ENCODE peak calls at places on chromosomes 5 and 9, in eight cellular contexts. K is left lung, C is pancreas, E is suprapubic skin, O is brain microvascular endothelial cell, I is endodermal cell, R is psoas muscle, B is dorsolateral prefrontal cortex. H is an unnamed sample.

GRCh38 chr5:123670981-123671557 is 159.1 kb downstream of the CSNK1G3 start:
- DNase-seq in C (peak; percentile 42), E (no peak), R (no peak), I (peak; percentile 73), O (peak; percentile 46), K (no peak), B (peak; percentile 35), H (peak; percentile 7)

GRCh38 chr9:107971241-107971640 is 481.7 kb upstream of the KLF4 start:
- DNase-seq in E (no peak), R (no peak), O (no peak), K (no peak), I (no peak), B (no peak), C (no peak), H (no peak)

GRCh38 chr5:76818844-76819831 is at the start of gene F2RL1:
- DNase-seq in R (peak; percentile 47), C (peak; percentile 91), O (peak; percentile 88), I (peak; percentile 98), B (no peak), K (peak; percentile 94), E (peak; percentile 79), H (no peak)

GRCh38 chr9:93057703-93058356 is 671 bp upstream of the SUSD3 start:
- DNase-seq in I (peak; percentile 64), B (no peak), R (no peak), O (no peak), K (peak; percentile 57), C (no peak), E (no peak), H (no peak)

GRCh38 chr5:142248853-142249462 is 75.9 kb downstream of the SPRY4 start:
- DNase-seq in C (no peak), O (no peak), K (peak; percentile 78), E (no peak), B (no peak), R (peak; percentile 68), I (peak; percentile 78), H (no peak)

GRCh38 chr5:16787278-16787677 is 148.8 kb downstream of the MYO10 start:
- DNase-seq in I (no peak), C (no peak), O (no peak), B (no peak), E (no peak), K (no peak), R (no peak), H (no peak)

GRCh38 chr5:103624035-103624461 is 61.5 kb upstream of the NUDT12 start:
- DNase-seq in R (no peak), I (no peak), K (no peak), C (no peak), B (no peak), O (peak; percentile 60), E (no peak), H (peak; percentile 55)

GRCh38 chr9:75754090-75754489 is 136.4 kb upstream of the PCSK5 start:
- DNase-seq in C (no peak), I (no peak), R (no peak), B (no peak), O (no peak), K (no peak), E (no peak), H (no peak)

GRCh38 chr9:108182270-108182669 is 673.5 kb downstream of the ACTL7B start:
- DNase-seq in I (no peak), O (no peak), K (no peak), E (no peak), B (no peak), R (no peak), C (no peak), H (no peak)

GRCh38 chr5:74013222-74013621 is 387.2 kb downstream of the ARHGEF28 start:
- DNase-seq in K (no peak), B (no peak), C (no peak), E (no peak), I (no peak), R (no peak), O (no peak), H (no peak)

GRCh38 chr5:72328172-72328571 is 8.0 kb downstream of the PTCD2 start:
- DNase-seq in K (no peak), O (no peak), I (no peak), R (peak; percentile 77), B (peak; percentile 80), C (no peak), E (no peak), H (no peak)

GRCh38 chr9:34185778-34186551 is 7.1 kb downstream of the UBAP1 start:
- DNase-seq in C (no peak), O (peak; percentile 77), K (no peak), R (no peak), I (no peak), E (no peak), B (no peak), H (peak; percentile 45)

GRCh38 chr5:148687427-148687826 is 33.1 kb upstream of the HTR4 start:
- DNase-seq in C (no peak), B (no peak), R (no peak), O (peak; percentile 36), I (peak; percentile 81), K (no peak), E (no peak), H (no peak)
- TF ChIP-seq CTCF in C (no peak), B (no peak), R (no peak), O (peak; percentile 67), I (peak; percentile 91), K (no peak), E (no peak), H (peak; percentile 36)

DNA sequence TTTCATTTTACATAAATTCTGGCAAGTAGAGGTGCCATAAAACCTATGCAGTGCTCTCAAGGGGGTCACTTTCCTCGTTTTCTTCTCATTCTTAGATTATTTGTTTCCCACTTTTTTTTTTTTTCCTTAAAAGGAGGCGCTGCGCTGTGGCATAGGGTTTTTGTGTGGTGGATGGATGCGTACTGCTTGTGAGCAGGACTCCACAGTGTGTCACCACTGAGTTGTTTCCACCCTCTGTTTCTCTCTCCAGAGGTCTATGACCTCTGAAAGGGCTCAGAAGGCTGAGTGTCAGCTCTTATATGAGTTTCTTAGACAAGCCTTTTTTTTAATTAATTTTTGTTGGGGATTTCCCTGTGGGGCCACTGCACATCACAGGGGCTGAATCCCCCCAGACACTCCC is 13.6 kb upstream of the CLTB start:
- DNase-seq in K (no peak), O (no peak), C (no peak), B (no peak), I (no peak), E (no peak), R (no peak), H (no peak)
- H3K27ac ChIP-seq in K (no peak overlapping the region), O (no peak overlapping the region), C (no peak overlapping the region), B (no peak overlapping the region), I (no peak overlapping the region), E (no peak overlapping the region), R (no peak overlapping the region), H (no peak overlapping the region)

GRCh38 chr5:78112931-78113330 is 181.6 kb downstream of the AP3B1 start:
- DNase-seq in I (no peak), K (peak; percentile 59), B (no peak), R (no peak), E (no peak), C (no peak), O (no peak), H (no peak)
- H3K4me3 ChIP-seq in I (no peak overlapping the region), K (no peak overlapping the region), B (no peak overlapping the region), R (no peak overlapping the region), E (no peak overlapping the region), C (no peak overlapping the region), O (no peak overlapping the region), H (no peak overlapping the region)

GRCh38 chr9:122832194-122832593 is 3.8 kb upstream of the PDCL start:
- DNase-seq in I (no peak), O (no peak), B (no peak), R (no peak), C (no peak), K (no peak), E (no peak), H (no peak)

GRCh38 chr9:122837266-122837850 is 9.0 kb upstream of the PDCL start:
- DNase-seq in B (no peak), C (no peak), R (no peak), E (no peak), O (no peak), K (no peak), I (no peak), H (no peak)

DNA sequence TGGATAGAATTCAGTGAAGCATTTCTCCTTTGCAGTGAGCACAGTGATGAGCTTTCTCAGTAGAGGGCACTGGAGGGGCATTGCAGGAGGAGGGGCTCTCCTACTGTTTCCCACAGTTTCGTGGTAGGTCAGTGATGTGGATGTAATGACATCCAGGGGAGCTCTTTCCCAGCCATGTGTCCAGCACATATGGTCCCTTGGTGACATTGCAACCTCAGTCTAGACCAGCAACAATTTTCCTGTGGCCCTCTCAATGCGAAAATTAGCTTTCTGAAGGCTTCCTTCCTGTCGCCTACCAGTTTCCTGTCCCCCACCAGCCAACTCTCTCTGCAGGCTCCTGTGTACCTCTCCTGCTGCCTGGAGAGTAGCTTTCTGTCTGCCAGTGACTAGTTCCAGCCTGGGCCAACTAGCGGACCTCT is 6.9 kb upstream of the PDCL start:
- DNase-seq in C (no peak), I (peak; percentile 66), O (no peak), B (peak; percentile 80), K (no peak), R (no peak), E (no peak), H (no peak)
- TF ChIP-seq CTCF in C (no peak), I (peak; percentile 59), O (peak; percentile 26), B (no peak), K (no peak), R (no peak), E (no peak), H (peak; percentile 15)

GRCh38 chr5:68240196-68240595 is 24.6 kb downstream of the PIK3R1 start:
- DNase-seq in O (no peak), C (no peak), I (no peak), R (no peak), B (no peak), K (no peak), E (no peak), H (no peak)

GRCh38 chr5:68243681-68244080 is 28.1 kb downstream of the PIK3R1 start:
- DNase-seq in I (no peak), E (no peak), R (no peak), B (no peak), O (no peak), K (no peak), C (no peak), H (no peak)

GRCh38 chr5:68240771-68241170 is 25.2 kb downstream of the PIK3R1 start:
- DNase-seq in O (no peak), E (no peak), K (no peak), C (no peak), B (no peak), I (no peak), R (no peak), H (no peak)

GRCh38 chr5:68243251-68243650 is 27.7 kb downstream of the PIK3R1 start:
- DNase-seq in O (no peak), E (no peak), B (no peak), C (no peak), K (no peak), I (no peak), R (no peak), H (no peak)

DNA sequence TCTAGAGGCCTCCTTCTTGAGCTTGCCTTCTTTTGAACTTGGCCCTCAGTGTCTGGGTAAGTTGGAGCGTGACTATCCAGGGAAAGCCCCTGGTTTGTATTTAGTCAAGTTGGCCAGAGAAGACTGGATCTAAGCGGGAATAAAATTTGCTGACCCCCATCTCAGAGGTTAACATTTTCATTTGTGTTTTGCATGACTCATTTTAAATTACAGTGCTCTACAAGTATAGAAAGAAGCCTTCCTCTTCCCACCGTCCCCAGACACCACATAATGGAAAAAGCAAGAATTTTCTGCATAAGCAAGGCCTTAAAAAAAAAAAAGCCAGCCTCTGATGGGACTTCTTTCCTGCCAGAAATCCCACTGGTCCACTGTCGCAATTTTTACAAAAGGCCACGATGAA is 27.2 kb downstream of the PIK3R1 start:
- DNase-seq in K (no peak), I (no peak), E (no peak), B (no peak), R (no peak), C (no peak), O (peak; percentile 61), H (no peak)
- H3K27ac ChIP-seq in K (peak overlapping the region; percentile 49), I (no peak overlapping the region), E (no peak overlapping the region), B (no peak overlapping the region), R (peak overlapping the region; percentile 58), C (no peak overlapping the region), O (peak overlapping the region; percentile 53), H (no peak overlapping the region)

H was measured in AG04450.